ENCODE peak calls at places on chromosomes 11 and 22, in five cellular contexts. G is H1, K is HepG2, X is K562, S is GM12878. I is an unnamed sample.
A peak's percentile ranks its signal among the peaks of the same experiment; 100 is the strongest.

GRCh38 chr11:112134473-112134872 is 29.4 kb downstream of the IL18 start:
- DNase-seq in G (no peak), K (no peak), X (no peak), S (no peak), I (no peak)

GRCh38 chr11:33157103-33158027 is 3.9 kb downstream of the CSTF3 start:
- DNase-seq in G (no peak), K (no peak), X (no peak), S (no peak), I (no peak)

GRCh38 chr11:112024178-112024777 is 930 bp upstream of the DLAT start:
- DNase-seq in G (no peak), K (no peak), X (peak; percentile 69), S (no peak), I (no peak)

GRCh38 chr11:24932110-24933000 is 435.5 kb downstream of the LUZP2 start:
- DNase-seq in G (no peak), K (no peak), X (no peak), S (no peak), I (no peak)

GRCh38 chr11:83583953-83584352 is 297.8 kb upstream of the CCDC90B start:
- DNase-seq in G (no peak), K (no peak), X (no peak), S (peak; percentile 56), I (no peak)

GRCh38 chr11:71505001-71505400 is 22.1 kb upstream of the KRTAP5-7 start:
- DNase-seq in G (no peak), K (no peak), X (no peak), S (no peak), I (no peak)

GRCh38 chr11:46710821-46711269 is 8.2 kb upstream of the F2 start:
- DNase-seq in G (no peak), K (no peak), X (no peak), S (no peak), I (no peak)

GRCh38 chr22:43592470-43592869 is 180.7 kb downstream of the MPPED1 start:
- DNase-seq in G (no peak), K (no peak), X (peak; percentile 17), S (no peak), I (peak; percentile 68)

GRCh38 chr22:41555325-41555724 is 5.5 kb upstream of the CSDC2 start:
- DNase-seq in G (no peak), K (no peak), X (no peak), S (no peak), I (no peak)

GRCh38 chr11:24697722-24698121 is 200.9 kb downstream of the LUZP2 start:
- DNase-seq in G (no peak), K (no peak), X (no peak), S (no peak), I (no peak)

GRCh38 chr11:110182886-110183285 is 89.7 kb downstream of the ZC3H12C start:
- DNase-seq in G (no peak), K (no peak), X (no peak), S (no peak), I (no peak)

GRCh38 chr11:122814401-122814800 is 23.9 kb upstream of the CRTAM start:
- DNase-seq in G (no peak), K (peak; percentile 5), X (peak; percentile 2), S (no peak), I (no peak)

GRCh38 chr11:66317322-66317765 is 500 bp upstream of the CD248 start:
- DNase-seq in G (no peak), K (peak; percentile 18), X (no peak), S (no peak), I (no peak)

GRCh38 chr11:1946812-1947480 is at the start of gene MRPL23:
- DNase-seq in G (no peak), K (no peak), X (no peak), S (no peak), I (no peak)

GRCh38 chr11:44708523-44709280 is 18.1 kb upstream of the TSPAN18 start:
- DNase-seq in G (no peak), K (no peak), X (no peak), S (no peak), I (no peak)

GRCh38 chr22:28976588-28976987 is 85.0 kb downstream of the C22orf31 start:
- DNase-seq in G (no peak), K (no peak), X (no peak), S (no peak), I (no peak)

GRCh38 chr11:85762226-85762625 is 48.7 kb downstream of the SYTL2 start:
- DNase-seq in G (no peak), K (no peak), X (no peak), S (no peak), I (no peak)

GRCh38 chr22:29147241-29147919 is 58.3 kb upstream of the EMID1 start:
- DNase-seq in G (no peak), K (no peak), X (no peak), S (no peak), I (no peak)

GRCh38 chr11:8765294-8765693 is 82.7 kb downstream of the RPL27A start:
- DNase-seq in G (no peak), K (peak; percentile 49), X (no peak), S (no peak), I (no peak)

GRCh38 chr22:40637181-40638150 is 947 bp upstream of the MRTFA start:
- DNase-seq in G (no peak), K (no peak), X (peak; percentile 42), S (no peak), I (peak; percentile 19)

GRCh38 chr11:97355230-97355629 is 965.4 kb downstream of the JRKL start:
- DNase-seq in G (no peak), K (no peak), X (no peak), S (no peak), I (no peak)

GRCh38 chr11:117231637-117232021 is 244 bp downstream of the PCSK7 start:
- DNase-seq in G (no peak), K (no peak), X (peak; percentile 21), S (no peak), I (no peak)

GRCh38 chr11:43920598-43921419 is 21.6 kb upstream of the C11orf96 start:
- DNase-seq in G (no peak), K (peak; percentile 91), X (peak; percentile 71), S (no peak), I (no peak)

GRCh38 chr22:37905534-37906363 is at the start of gene MICALL1:
- DNase-seq in G (no peak), K (no peak), X (peak; percentile 81), S (no peak), I (peak; percentile 68)

GRCh38 chr11:829116-829945 is 1.6 kb downstream of the CRACR2B start:
- DNase-seq in G (no peak), K (no peak), X (no peak), S (no peak), I (peak; percentile 60)

GRCh38 chr22:25970996-25971811 is 198.1 kb upstream of the SEZ6L start:
- DNase-seq in G (peak; percentile 17), K (no peak), X (no peak), S (peak; percentile 37), I (peak; percentile 21)

GRCh38 chr22:25969901-25970300 is 199.4 kb upstream of the SEZ6L start:
- DNase-seq in G (no peak), K (no peak), X (no peak), S (no peak), I (no peak)

GRCh38 chr22:25972397-25972796 is 196.9 kb upstream of the SEZ6L start:
- DNase-seq in G (no peak), K (no peak), X (no peak), S (no peak), I (no peak)

GRCh38 chr22:25969286-25969685 is 200.0 kb upstream of the SEZ6L start:
- DNase-seq in G (no peak), K (no peak), X (no peak), S (no peak), I (no peak)

GRCh38 chr22:25970348-25970995 is 198.8 kb upstream of the SEZ6L start:
- DNase-seq in G (peak; percentile 34), K (no peak), X (no peak), S (no peak), I (peak; percentile 24)
- TF ChIP-seq ATF2 in G (no peak), K (no peak), X (no peak), S (no peak), I (no peak)

GRCh38 chr22:26713823-26714449 is 56.5 kb downstream of the MIAT start:
- DNase-seq in G (no peak), K (peak; percentile 5), X (no peak), S (no peak), I (no peak)

GRCh38 chr22:26712158-26712557 is 54.8 kb downstream of the MIAT start:
- DNase-seq in G (no peak), K (no peak), X (no peak), S (no peak), I (no peak)

GRCh38 chr22:26709617-26710390 is 52.4 kb downstream of the MIAT start:
- DNase-seq in G (no peak), K (no peak), X (no peak), S (no peak), I (no peak)

GRCh38 chr22:26708256-26709009 is 51.0 kb downstream of the MIAT start:
- DNase-seq in G (no peak), K (no peak), X (no peak), S (peak; percentile 79), I (no peak)

GRCh38 chr22:26711205-26711958 is 54.0 kb downstream of the MIAT start:
- DNase-seq in G (no peak), K (no peak), X (no peak), S (peak; percentile 68), I (no peak)
- TF ChIP-seq ATF2 in G (no peak), K (no peak), X (no peak), S (peak; percentile 14), I (no peak)

GRCh38 chr22:49673048-49673447 is 154.6 kb downstream of the BRD1 start:
- DNase-seq in G (no peak), K (no peak), X (no peak), S (no peak), I (no peak)
- TF ChIP-seq ATF2 in G (no peak), K (no peak), X (no peak), S (no peak), I (no peak)

GRCh38 chr11:107018902-107019493 is 722 bp upstream of the GUCY1A2 start:
- DNase-seq in G (no peak), K (peak; percentile 20), X (peak; percentile 7), S (no peak), I (peak; percentile 87)

GRCh38 chr11:107017104-107017432 is 1.2 kb downstream of the GUCY1A2 start:
- DNase-seq in G (no peak), K (no peak), X (no peak), S (no peak), I (no peak)

GRCh38 chr11:107018274-107018901 is at the start of gene GUCY1A2:
- DNase-seq in G (no peak), K (no peak), X (no peak), S (no peak), I (peak; percentile 46)

GRCh38 chr11:107014871-107015270 is 3.4 kb downstream of the GUCY1A2 start:
- DNase-seq in G (no peak), K (no peak), X (no peak), S (no peak), I (no peak)

DNA sequence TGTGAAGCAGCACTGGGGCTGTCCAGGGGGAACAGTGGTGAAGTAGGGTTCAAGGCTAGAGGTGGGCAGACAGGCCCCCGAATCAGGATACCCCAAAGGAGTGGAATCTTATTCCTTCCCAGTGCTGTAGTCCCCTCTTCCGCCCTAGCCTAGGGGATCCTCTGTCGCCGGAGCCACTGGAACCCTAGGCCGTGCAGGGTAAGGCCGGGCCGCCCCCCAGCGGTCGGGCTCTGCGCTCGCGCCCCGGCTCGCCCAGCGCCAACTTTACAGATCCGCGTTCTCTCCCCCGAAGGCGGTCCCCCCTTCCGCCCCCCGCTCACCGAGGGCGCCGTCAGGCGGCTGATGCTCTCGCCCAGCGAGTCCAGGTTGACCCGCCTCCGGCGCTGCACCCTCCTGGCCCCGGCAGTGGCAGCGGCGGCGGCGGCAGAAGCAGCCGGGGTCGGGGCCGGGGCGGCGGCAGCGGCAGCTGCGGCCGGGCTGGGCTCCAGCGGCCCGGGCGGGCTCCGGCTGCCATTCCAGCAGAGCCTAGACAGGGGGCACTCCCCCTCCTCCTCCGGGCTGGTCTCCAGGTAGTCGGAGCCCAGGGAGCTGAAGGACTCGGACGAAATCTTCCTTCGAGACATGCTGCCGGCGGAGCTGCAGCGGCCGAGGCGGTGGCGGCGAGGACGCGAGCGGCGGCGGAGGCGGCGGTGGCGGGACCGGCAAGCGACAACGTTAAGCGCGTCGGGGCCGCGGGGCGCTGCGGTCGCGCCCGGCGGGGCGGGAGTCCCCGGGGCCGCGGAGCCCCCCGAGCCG is 646 bp downstream of the GUCY1A2 start:
- DNase-seq in G (no peak), K (peak; percentile 2), X (peak; percentile 36), S (no peak), I (peak; percentile 82)
- TF ChIP-seq ATF2 in G (no peak), K (no peak), X (no peak), S (no peak), I (no peak)